ENCODE peak calls at places on chromosomes 13 and 19, in six cellular contexts. N is fibroblast of mammary gland, V is heart left ventricle, O is dorsolateral prefrontal cortex, L is HFF-Myc, D is epithelial cell of esophagus. K is an unnamed sample.

GRCh38 chr19:8973501-8974091 is 36.6 kb downstream of the MUC16 start:
- DNase-seq in N (no peak), V (no peak), O (no peak), L (no peak), D (peak), K (no peak)

GRCh38 chr13:40490086-40490723 is 176.2 kb downstream of the FOXO1 start:
- DNase-seq in N (no peak), V (no peak), O (no peak), L (no peak), D (peak), K (no peak)

GRCh38 chr13:82702513-82702912 is 1179.8 kb downstream of the SLITRK1 start:
- DNase-seq in N (no peak), V (no peak), O (no peak), L (no peak), D (no peak), K (no peak)

GRCh38 chr19:38508507-38508906 is 75.0 kb downstream of the RYR1 start:
- DNase-seq in N (no peak), V (no peak), O (no peak), L (no peak), D (no peak), K (no peak)

GRCh38 chr13:33937373-33938087 is 119.6 kb downstream of the RFC3 start:
- DNase-seq in N (no peak), V (no peak), O (no peak), L (no peak), D (no peak), K (no peak)

GRCh38 chr19:46856062-46857022 is 4.5 kb upstream of the ARHGAP35 start:
- DNase-seq in N (peak), V (peak), O (peak), L (peak), D (peak), K (peak)

GRCh38 chr19:40650749-40651305 is 39.6 kb downstream of the NUMBL start:
- DNase-seq in N (peak), V (no peak), O (no peak), L (peak), D (no peak), K (peak)

GRCh38 chr13:114100446-114101320 is 31.7 kb downstream of the RASA3 start:
- DNase-seq in N (no peak), V (peak), O (peak), L (no peak), D (peak), K (no peak)

GRCh38 chr19:7928741-7929701 is 3.1 kb upstream of the CTXN1 start:
- DNase-seq in N (peak), V (no peak), O (peak), L (peak), D (peak), K (peak)

GRCh38 chr19:50713556-50714236 is 5.9 kb downstream of the SHANK1 start:
- DNase-seq in N (no peak), V (no peak), O (no peak), L (no peak), D (no peak), K (no peak)

GRCh38 chr13:96652506-96652905 is 341.8 kb downstream of the OXGR1 start:
- DNase-seq in N (peak), V (no peak), O (no peak), L (no peak), D (peak), K (no peak)

GRCh38 chr13:110132178-110132975 is 174.6 kb downstream of the COL4A1 start:
- DNase-seq in N (no peak), V (no peak), O (no peak), L (no peak), D (no peak), K (no peak)

GRCh38 chr13:113947321-113948033 is 26.4 kb downstream of the C13orf46 start:
- DNase-seq in N (peak), V (peak), O (peak), L (no peak), D (peak), K (peak)

GRCh38 chr19:14167013-14167593 is 30.7 kb upstream of the ASF1B start:
- DNase-seq in N (no peak), V (no peak), O (no peak), L (no peak), D (no peak), K (no peak)
- TF ChIP-seq CTCF in N (no peak), V (no peak), O (no peak), L (no peak), D (no peak), K (no peak)

GRCh38 chr13:72561791-72562190 is 165.6 kb downstream of the MZT1 start:
- DNase-seq in N (no peak), V (no peak), O (no peak), L (no peak), D (no peak), K (no peak)

GRCh38 chr13:72570019-72570418 is 157.4 kb downstream of the MZT1 start:
- DNase-seq in N (no peak), V (no peak), O (no peak), L (no peak), D (no peak), K (no peak)

GRCh38 chr13:72567566-72567965 is 159.9 kb downstream of the MZT1 start:
- DNase-seq in N (no peak), V (no peak), O (no peak), L (no peak), D (no peak), K (no peak)

GRCh38 chr13:72562686-72563085 is 164.7 kb downstream of the MZT1 start:
- DNase-seq in N (no peak), V (no peak), O (no peak), L (no peak), D (no peak), K (no peak)

DNA sequence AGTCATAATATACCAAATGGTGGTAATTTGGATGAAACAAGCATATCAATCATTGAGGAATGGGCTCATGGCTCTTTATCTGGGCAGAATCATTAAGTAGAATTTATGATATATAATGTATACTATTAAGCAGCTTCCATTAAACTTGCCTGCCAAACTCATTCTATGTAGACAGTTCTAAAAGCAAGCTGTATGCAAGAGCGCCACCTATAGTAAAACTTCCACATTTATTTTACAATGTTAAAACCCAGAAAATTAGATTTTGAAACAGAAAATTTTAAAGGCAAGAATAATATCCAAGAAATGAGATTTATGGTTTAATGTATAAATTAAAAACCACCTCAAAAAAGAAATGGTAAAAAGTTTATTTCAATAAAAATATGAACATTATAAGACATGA is 161.5 kb downstream of the MZT1 start:
- DNase-seq in N (peak), V (no peak), O (no peak), L (peak), D (peak), K (no peak)
- TF ChIP-seq CTCF in N (peak), V (peak), O (peak), L (peak), D (peak), K (peak)

DNA sequence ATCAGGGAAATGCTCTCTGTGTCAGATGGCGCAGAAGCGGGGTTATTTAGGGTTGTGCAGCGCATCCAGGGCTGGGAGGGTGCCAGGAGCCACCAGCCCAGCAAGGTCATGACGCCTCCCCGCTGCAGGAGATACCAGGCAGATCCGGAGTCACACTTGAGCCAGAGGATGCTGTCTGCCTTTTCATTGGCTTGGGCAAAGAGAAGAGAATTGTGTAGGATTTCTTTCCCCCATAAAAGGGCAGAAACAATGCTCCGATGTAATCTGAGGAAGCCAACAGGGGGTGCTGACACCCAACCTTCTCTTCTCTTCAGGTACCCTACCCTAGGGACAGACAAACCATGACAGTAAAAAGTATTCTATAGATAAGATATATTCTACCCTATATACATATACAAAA is 346.4 kb downstream of the TSHZ3 start:
- DNase-seq in N (no peak), V (no peak), O (no peak), L (no peak), D (no peak), K (no peak)
- TF ChIP-seq CTCF in N (no peak), V (no peak), O (no peak), L (no peak), D (no peak), K (peak)

DNA sequence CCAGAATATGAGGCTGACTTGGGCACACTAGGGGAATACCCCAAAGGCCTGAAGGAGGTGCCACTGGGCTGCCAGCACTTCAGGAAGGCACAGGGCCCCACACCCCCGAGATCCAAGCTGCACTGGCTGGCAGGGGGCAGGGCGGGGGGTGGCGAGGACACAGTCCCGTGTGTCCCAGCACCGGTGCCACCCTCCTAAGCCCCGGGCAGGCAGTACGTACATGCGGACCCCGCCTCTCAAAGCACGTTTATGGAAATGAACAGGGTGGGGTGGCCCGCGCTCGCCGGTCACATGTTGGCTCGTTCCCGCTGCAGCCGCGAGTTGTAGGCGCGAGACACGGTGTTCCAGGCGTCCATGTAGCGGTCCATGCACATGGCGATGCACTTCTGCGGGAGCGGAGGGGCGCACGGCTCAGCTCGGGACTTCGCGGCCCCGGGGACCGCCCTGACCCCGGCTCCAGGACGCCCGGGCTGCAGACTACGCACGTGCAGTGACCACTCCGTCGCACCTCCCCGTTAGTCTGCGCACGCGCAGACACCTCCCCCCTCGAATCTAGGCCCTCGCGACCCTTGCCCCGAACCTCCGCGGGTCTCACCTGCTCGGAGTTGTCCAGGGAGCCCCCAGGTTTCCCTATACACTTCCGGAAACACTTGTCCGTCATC is 594 bp downstream of the TIMM13 start:
- DNase-seq in N (peak), V (peak), O (no peak), L (no peak), D (peak), K (no peak)
- TF ChIP-seq CTCF in N (no peak), V (no peak), O (no peak), L (no peak), D (no peak), K (no peak)

GRCh38 chr13:20118268-20119140 is 42.3 kb downstream of the GJA3 start:
- DNase-seq in N (peak), V (peak), O (peak), L (no peak), D (peak), K (no peak)
- TF ChIP-seq CTCF in N (no peak), V (no peak), O (no peak), L (no peak), D (no peak), K (no peak)

K was measured in AG09319.